ENCODE peak calls at places on chromosomes 16 and 17, in nine cellular contexts. One of them, this sample, is unnamed.

GRCh38 chr17:15384142-15384803 is 42.9 kb upstream of the TEKT3 start:
- DNase-seq in CD14-positive monocyte: no peak
- DNase-seq in tibial nerve: no peak
- DNase-seq in uterus: peak
- DNase-seq in PC-3: no peak
- DNase-seq in B cell: no peak
- DNase-seq in nephron progenitor cell: no peak
- DNase-seq in esophagus squamous epithelium: no peak
- DNase-seq in fibroblast of mammary gland: peak
- DNase-seq in this sample: no peak

GRCh38 chr16:23248261-23249194 is 53.6 kb upstream of the SCNN1B start:
- DNase-seq in B cell: no peak
- DNase-seq in tibial nerve: no peak
- DNase-seq in CD14-positive monocyte: no peak
- DNase-seq in PC-3: no peak
- DNase-seq in fibroblast of mammary gland: no peak
- DNase-seq in nephron progenitor cell: no peak
- DNase-seq in esophagus squamous epithelium: no peak
- DNase-seq in uterus: no peak
- DNase-seq in this sample: no peak

GRCh38 chr16:9393601-9394000 is 302.2 kb downstream of the HAPSTR1 start:
- DNase-seq in PC-3: no peak
- DNase-seq in B cell: no peak
- DNase-seq in uterus: no peak
- DNase-seq in nephron progenitor cell: no peak
- DNase-seq in fibroblast of mammary gland: no peak
- DNase-seq in esophagus squamous epithelium: no peak
- DNase-seq in CD14-positive monocyte: no peak
- DNase-seq in tibial nerve: no peak
- DNase-seq in this sample: no peak

GRCh38 chr16:57637020-57637419 is 8.6 kb downstream of the ADGRG1 start:
- DNase-seq in uterus: no peak
- DNase-seq in PC-3: no peak
- DNase-seq in esophagus squamous epithelium: no peak
- DNase-seq in nephron progenitor cell: no peak
- DNase-seq in fibroblast of mammary gland: peak
- DNase-seq in B cell: no peak
- DNase-seq in tibial nerve: no peak
- DNase-seq in CD14-positive monocyte: no peak
- DNase-seq in this sample: no peak

GRCh38 chr16:3187798-3188674 is at the start of gene OR1F1:
- DNase-seq in B cell: no peak
- DNase-seq in nephron progenitor cell: peak
- DNase-seq in esophagus squamous epithelium: no peak
- DNase-seq in PC-3: no peak
- DNase-seq in fibroblast of mammary gland: peak
- DNase-seq in CD14-positive monocyte: no peak
- DNase-seq in tibial nerve: no peak
- DNase-seq in uterus: no peak
- DNase-seq in this sample: peak

GRCh38 chr16:1158456-1159324 is 5.8 kb downstream of the CACNA1H start:
- DNase-seq in tibial nerve: no peak
- DNase-seq in fibroblast of mammary gland: peak
- DNase-seq in nephron progenitor cell: peak
- DNase-seq in CD14-positive monocyte: no peak
- DNase-seq in esophagus squamous epithelium: no peak
- DNase-seq in PC-3: no peak
- DNase-seq in uterus: peak
- DNase-seq in B cell: no peak
- DNase-seq in this sample: no peak

GRCh38 chr17:28963212-28963611 is 11.9 kb upstream of the PHF12 start:
- DNase-seq in tibial nerve: no peak
- DNase-seq in PC-3: no peak
- DNase-seq in uterus: no peak
- DNase-seq in esophagus squamous epithelium: no peak
- DNase-seq in fibroblast of mammary gland: no peak
- DNase-seq in nephron progenitor cell: no peak
- DNase-seq in CD14-positive monocyte: no peak
- DNase-seq in B cell: no peak
- DNase-seq in this sample: no peak

GRCh38 chr17:48850792-48851325 is 20.0 kb downstream of the CALCOCO2 start:
- DNase-seq in nephron progenitor cell: no peak
- DNase-seq in CD14-positive monocyte: no peak
- DNase-seq in PC-3: no peak
- DNase-seq in fibroblast of mammary gland: no peak
- DNase-seq in esophagus squamous epithelium: no peak
- DNase-seq in tibial nerve: no peak
- DNase-seq in B cell: no peak
- DNase-seq in uterus: no peak
- DNase-seq in this sample: no peak

GRCh38 chr17:72661093-72661944 is 431.2 kb downstream of the SLC39A11 start:
- DNase-seq in tibial nerve: no peak
- DNase-seq in fibroblast of mammary gland: no peak
- DNase-seq in esophagus squamous epithelium: no peak
- DNase-seq in PC-3: peak
- DNase-seq in B cell: no peak
- DNase-seq in CD14-positive monocyte: no peak
- DNase-seq in uterus: no peak
- DNase-seq in nephron progenitor cell: no peak
- DNase-seq in this sample: no peak

GRCh38 chr17:8664426-8665105 is 34.0 kb upstream of the MYH10 start:
- DNase-seq in fibroblast of mammary gland: no peak
- DNase-seq in B cell: no peak
- DNase-seq in PC-3: no peak
- DNase-seq in uterus: no peak
- DNase-seq in tibial nerve: no peak
- DNase-seq in CD14-positive monocyte: no peak
- DNase-seq in nephron progenitor cell: no peak
- DNase-seq in esophagus squamous epithelium: no peak
- DNase-seq in this sample: no peak

GRCh38 chr17:2041561-2042354 is at the start of gene OVCA2:
- DNase-seq in PC-3: peak
- DNase-seq in nephron progenitor cell: peak
- DNase-seq in uterus: peak
- DNase-seq in B cell: peak
- DNase-seq in fibroblast of mammary gland: peak
- DNase-seq in CD14-positive monocyte: peak
- DNase-seq in esophagus squamous epithelium: peak
- DNase-seq in tibial nerve: peak
- DNase-seq in this sample: peak

GRCh38 chr17:83053779-83054451 is 25.5 kb upstream of the METRNL start:
- DNase-seq in PC-3: no peak
- DNase-seq in esophagus squamous epithelium: no peak
- DNase-seq in uterus: peak
- DNase-seq in fibroblast of mammary gland: no peak
- DNase-seq in B cell: peak
- DNase-seq in nephron progenitor cell: no peak
- DNase-seq in tibial nerve: peak
- DNase-seq in CD14-positive monocyte: peak
- DNase-seq in this sample: no peak

GRCh38 chr16:81511371-81511770 is 66.8 kb downstream of the CMIP start:
- DNase-seq in nephron progenitor cell: no peak
- DNase-seq in fibroblast of mammary gland: peak
- DNase-seq in uterus: no peak
- DNase-seq in tibial nerve: no peak
- DNase-seq in CD14-positive monocyte: no peak
- DNase-seq in esophagus squamous epithelium: no peak
- DNase-seq in B cell: no peak
- DNase-seq in PC-3: peak
- DNase-seq in this sample: no peak

GRCh38 chr16:88533945-88534641 is 36.1 kb upstream of the ZC3H18 start:
- DNase-seq in PC-3: peak
- DNase-seq in fibroblast of mammary gland: peak
- DNase-seq in B cell: peak
- DNase-seq in tibial nerve: peak
- DNase-seq in uterus: peak
- DNase-seq in nephron progenitor cell: peak
- DNase-seq in CD14-positive monocyte: peak
- DNase-seq in esophagus squamous epithelium: no peak
- DNase-seq in this sample: peak

GRCh38 chr16:23428351-23428750 is 24.6 kb downstream of the COG7 start:
- DNase-seq in PC-3: peak
- DNase-seq in nephron progenitor cell: no peak
- DNase-seq in uterus: no peak
- DNase-seq in esophagus squamous epithelium: no peak
- DNase-seq in B cell: no peak
- DNase-seq in CD14-positive monocyte: no peak
- DNase-seq in fibroblast of mammary gland: peak
- DNase-seq in tibial nerve: no peak
- DNase-seq in this sample: no peak

GRCh38 chr16:83110221-83110768 is 483.5 kb downstream of the CDH13 start:
- DNase-seq in tibial nerve: no peak
- DNase-seq in fibroblast of mammary gland: no peak
- DNase-seq in CD14-positive monocyte: no peak
- DNase-seq in PC-3: no peak
- DNase-seq in uterus: no peak
- DNase-seq in esophagus squamous epithelium: no peak
- DNase-seq in B cell: no peak
- DNase-seq in nephron progenitor cell: no peak
- DNase-seq in this sample: no peak

GRCh38 chr16:88290850-88291830 is 91.6 kb upstream of the ZNF469 start:
- DNase-seq in CD14-positive monocyte: peak
- DNase-seq in B cell: no peak
- DNase-seq in esophagus squamous epithelium: no peak
- DNase-seq in PC-3: no peak
- DNase-seq in tibial nerve: no peak
- DNase-seq in nephron progenitor cell: no peak
- DNase-seq in fibroblast of mammary gland: no peak
- DNase-seq in uterus: no peak
- DNase-seq in this sample: no peak

DNA sequence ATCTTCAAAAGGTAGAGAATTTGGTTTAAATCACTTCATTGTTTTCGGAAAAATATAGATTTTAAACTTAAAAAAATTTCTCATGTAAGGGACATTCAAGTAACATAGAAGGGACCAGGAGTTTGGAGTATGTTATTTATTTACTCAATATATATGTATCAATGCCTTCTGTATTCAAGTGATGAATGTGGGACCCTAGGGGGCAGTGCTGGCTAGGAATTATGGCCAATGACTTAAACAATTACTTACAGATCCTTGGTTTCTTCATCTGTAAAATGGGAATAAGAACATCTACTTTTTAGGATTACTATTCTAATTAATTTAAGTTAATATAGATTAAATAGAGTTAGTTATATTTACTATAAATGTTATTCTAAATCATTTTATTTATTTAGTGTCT is 886.3 kb upstream of the RBFOX1 start:
- DNase-seq in tibial nerve: no peak
- DNase-seq in CD14-positive monocyte: no peak
- DNase-seq in PC-3: no peak
- DNase-seq in B cell: no peak
- DNase-seq in esophagus squamous epithelium: no peak
- DNase-seq in nephron progenitor cell: no peak
- DNase-seq in uterus: no peak
- DNase-seq in fibroblast of mammary gland: no peak
- DNase-seq in this sample: no peak
- TF ChIP-seq CTCF in tibial nerve: no peak
- TF ChIP-seq CTCF in CD14-positive monocyte: no peak
- TF ChIP-seq CTCF in PC-3: no peak
- TF ChIP-seq CTCF in B cell: no peak
- TF ChIP-seq CTCF in esophagus squamous epithelium: no peak
- TF ChIP-seq CTCF in nephron progenitor cell: no peak
- TF ChIP-seq CTCF in uterus: no peak
- TF ChIP-seq CTCF in fibroblast of mammary gland: no peak
- TF ChIP-seq CTCF in this sample: no peak

GRCh38 chr16:17970366-17970765 is 366.2 kb downstream of the NPIPA8 start:
- DNase-seq in nephron progenitor cell: no peak
- DNase-seq in tibial nerve: no peak
- DNase-seq in B cell: no peak
- DNase-seq in fibroblast of mammary gland: no peak
- DNase-seq in PC-3: no peak
- DNase-seq in uterus: no peak
- DNase-seq in esophagus squamous epithelium: no peak
- DNase-seq in CD14-positive monocyte: no peak
- DNase-seq in this sample: no peak

GRCh38 chr16:17965131-17965530 is 371.4 kb downstream of the NPIPA8 start:
- DNase-seq in fibroblast of mammary gland: no peak
- DNase-seq in tibial nerve: no peak
- DNase-seq in CD14-positive monocyte: no peak
- DNase-seq in nephron progenitor cell: no peak
- DNase-seq in esophagus squamous epithelium: no peak
- DNase-seq in uterus: no peak
- DNase-seq in PC-3: no peak
- DNase-seq in B cell: no peak
- DNase-seq in this sample: no peak

GRCh38 chr16:17972460-17972943 is 364.0 kb downstream of the NPIPA8 start:
- DNase-seq in fibroblast of mammary gland: no peak
- DNase-seq in esophagus squamous epithelium: no peak
- DNase-seq in CD14-positive monocyte: no peak
- DNase-seq in B cell: no peak
- DNase-seq in PC-3: no peak
- DNase-seq in tibial nerve: no peak
- DNase-seq in uterus: no peak
- DNase-seq in nephron progenitor cell: peak
- DNase-seq in this sample: no peak

DNA sequence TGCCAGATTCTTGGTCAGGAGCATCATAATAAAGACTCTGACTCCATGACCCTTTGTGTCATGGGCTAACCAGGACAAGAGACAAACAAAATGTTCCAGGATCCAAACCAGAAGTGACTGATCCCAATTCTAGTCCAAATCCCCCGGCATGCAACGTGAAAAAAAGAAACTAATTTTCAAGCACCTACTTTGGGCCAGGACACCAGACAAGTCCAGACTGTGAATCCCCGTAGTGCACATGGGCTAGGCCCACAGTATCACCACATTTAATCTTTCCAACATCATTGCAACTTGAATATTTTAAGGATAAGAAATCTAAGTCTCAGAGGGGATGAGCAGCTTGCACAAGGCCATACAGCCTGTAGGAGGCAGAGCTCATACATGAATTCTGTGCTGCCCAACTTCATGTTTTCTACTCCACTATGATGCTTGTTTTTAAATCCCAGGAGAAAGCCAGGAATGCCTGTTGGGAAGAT is 365.7 kb downstream of the NPIPA8 start:
- DNase-seq in nephron progenitor cell: no peak
- DNase-seq in CD14-positive monocyte: no peak
- DNase-seq in B cell: no peak
- DNase-seq in fibroblast of mammary gland: peak
- DNase-seq in tibial nerve: no peak
- DNase-seq in PC-3: no peak
- DNase-seq in uterus: no peak
- DNase-seq in esophagus squamous epithelium: no peak
- DNase-seq in this sample: no peak
- TF ChIP-seq CTCF in nephron progenitor cell: no peak
- TF ChIP-seq CTCF in CD14-positive monocyte: no peak
- TF ChIP-seq CTCF in B cell: no peak
- TF ChIP-seq CTCF in fibroblast of mammary gland: peak
- TF ChIP-seq CTCF in tibial nerve: peak
- TF ChIP-seq CTCF in PC-3: no peak
- TF ChIP-seq CTCF in uterus: no peak
- TF ChIP-seq CTCF in esophagus squamous epithelium: no peak
- TF ChIP-seq CTCF in this sample: no peak

GRCh38 chr17:13599808-13600398 is 1.8 kb downstream of the HS3ST3A1 start:
- DNase-seq in nephron progenitor cell: no peak
- DNase-seq in esophagus squamous epithelium: no peak
- DNase-seq in PC-3: peak
- DNase-seq in fibroblast of mammary gland: no peak
- DNase-seq in CD14-positive monocyte: no peak
- DNase-seq in B cell: no peak
- DNase-seq in uterus: no peak
- DNase-seq in tibial nerve: no peak
- DNase-seq in this sample: no peak
- TF ChIP-seq CTCF in nephron progenitor cell: no peak
- TF ChIP-seq CTCF in esophagus squamous epithelium: no peak
- TF ChIP-seq CTCF in PC-3: no peak
- TF ChIP-seq CTCF in fibroblast of mammary gland: no peak
- TF ChIP-seq CTCF in CD14-positive monocyte: no peak
- TF ChIP-seq CTCF in B cell: no peak
- TF ChIP-seq CTCF in uterus: no peak
- TF ChIP-seq CTCF in tibial nerve: no peak
- TF ChIP-seq CTCF in this sample: no peak

GRCh38 chr16:11972128-11972527 is 4.4 kb upstream of the SNX29 start:
- DNase-seq in fibroblast of mammary gland: peak
- DNase-seq in CD14-positive monocyte: no peak
- DNase-seq in uterus: no peak
- DNase-seq in B cell: no peak
- DNase-seq in nephron progenitor cell: no peak
- DNase-seq in PC-3: peak
- DNase-seq in tibial nerve: no peak
- DNase-seq in esophagus squamous epithelium: no peak
- DNase-seq in this sample: no peak
- TF ChIP-seq CTCF in fibroblast of mammary gland: peak
- TF ChIP-seq CTCF in CD14-positive monocyte: peak
- TF ChIP-seq CTCF in uterus: no peak
- TF ChIP-seq CTCF in B cell: peak
- TF ChIP-seq CTCF in nephron progenitor cell: no peak
- TF ChIP-seq CTCF in PC-3: peak
- TF ChIP-seq CTCF in tibial nerve: no peak
- TF ChIP-seq CTCF in esophagus squamous epithelium: no peak
- TF ChIP-seq CTCF in this sample: peak